ENCODE peak calls at places on chromosome 19, in five cellular contexts. Y, A, I, P and G are unnamed samples. For H3K27me3, the result is how much of the 10 kb centered on the place peaks cover.

GRCh38 chr19:17370026-17370587 is 7.0 kb downstream of the PLVAP start:
- DNase-seq in A (no peak), Y (no peak), P (no peak), I (no peak), G (no peak)

GRCh38 chr19:2609389-2610116 is 92.9 kb downstream of the GNG7 start:
- DNase-seq in A (no peak), I (no peak), Y (peak), P (no peak), G (no peak)

GRCh38 chr19:33063356-33064116 is 1.2 kb downstream of the RHPN2 start:
- DNase-seq in Y (no peak), A (no peak), I (peak), P (peak), G (no peak)

GRCh38 chr19:2168619-2169424 is 5.1 kb downstream of the DOT1L start:
- DNase-seq in A (peak), I (peak), P (peak), Y (peak), G (peak)

GRCh38 chr19:58229255-58229639 is 533 bp downstream of the ZNF544 start:
- DNase-seq in I (peak), P (peak), Y (no peak), A (no peak), G (no peak)

GRCh38 chr19:32599258-32599657 is 18.3 kb downstream of the PDCD5 start:
- DNase-seq in I (no peak), Y (no peak), A (no peak), P (no peak), G (no peak)

GRCh38 chr19:45638930-45639729 is at the start of gene EML2:
- DNase-seq in Y (peak), P (peak), I (no peak), A (no peak), G (peak)

GRCh38 chr19:45716314-45717130 is 14.2 kb downstream of the FBXO46 start:
- DNase-seq in I (no peak), A (no peak), P (peak), Y (no peak), G (no peak)

GRCh38 chr19:2260341-2260751 is 4.1 kb upstream of the JSRP1 start:
- DNase-seq in Y (no peak), P (peak), I (no peak), A (no peak), G (no peak)

GRCh38 chr19:48819366-48819816 is 8.6 kb upstream of the BCAT2 start:
- DNase-seq in P (peak), Y (peak), A (peak), I (peak), G (no peak)

GRCh38 chr19:45591004-45591637 is 6.5 kb upstream of the OPA3 start:
- DNase-seq in A (no peak), Y (no peak), I (no peak), P (peak), G (no peak)

GRCh38 chr19:48501446-48501960 is 10.1 kb downstream of the LMTK3 start:
- DNase-seq in P (peak), A (peak), I (no peak), Y (no peak), G (no peak)

GRCh38 chr19:23543351-23543750 is 143.7 kb downstream of the ZNF675 start:
- DNase-seq in A (no peak), I (no peak), P (no peak), Y (no peak), G (no peak)

GRCh38 chr19:35805518-35806102 is 7.0 kb downstream of the PRODH2 start:
- DNase-seq in Y (no peak), I (no peak), A (no peak), P (no peak), G (no peak)

GRCh38 chr19:3538965-3539742 is at the start of gene TEKTIP1:
- DNase-seq in I (no peak), P (no peak), Y (no peak), A (no peak), G (no peak)

DNA sequence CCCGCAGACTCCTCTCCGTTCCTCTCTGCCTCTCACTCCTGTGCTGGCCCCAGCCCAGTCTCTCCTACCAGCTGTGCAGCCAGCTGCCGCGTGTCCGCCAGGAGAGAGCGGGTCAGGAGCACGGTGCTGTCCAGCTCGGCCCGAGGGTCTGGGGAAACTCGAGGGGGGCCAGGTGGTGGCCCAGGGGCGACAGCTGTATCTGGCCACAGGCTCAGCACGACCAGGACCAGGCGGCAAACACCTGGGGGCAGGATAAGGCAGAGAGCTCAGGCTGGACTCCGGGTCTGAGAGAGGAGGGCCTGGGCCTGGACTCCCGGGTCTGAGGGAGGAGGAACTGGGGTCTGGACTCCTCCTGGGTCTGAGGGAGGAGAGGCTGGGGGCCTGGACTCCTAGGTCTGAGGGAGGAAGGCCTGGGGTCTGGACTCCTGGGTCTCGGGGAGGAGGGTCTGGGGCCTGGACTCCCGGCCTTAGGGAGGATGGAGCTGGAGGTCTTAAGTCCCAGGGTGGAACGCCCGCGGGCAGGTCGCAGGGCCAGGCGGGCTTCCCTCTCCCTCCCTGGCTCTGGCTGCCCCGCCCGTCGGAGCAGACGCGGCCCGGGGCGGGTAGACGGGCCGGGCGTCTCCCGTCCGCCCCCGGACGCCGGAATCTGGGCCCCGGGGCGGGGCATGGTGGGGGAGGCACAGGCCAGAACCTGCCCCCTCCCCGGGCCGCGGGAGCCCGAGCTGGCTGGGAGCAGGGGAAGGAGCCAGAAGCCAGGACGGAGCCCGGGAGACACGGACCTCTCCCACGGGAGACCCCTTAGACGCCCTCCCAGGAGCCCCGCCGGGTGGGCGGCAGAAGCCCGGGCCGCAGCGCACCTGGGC is 1.3 kb downstream of the IL11 start:
- DNase-seq in I (no peak), A (peak), Y (no peak), P (no peak), G (no peak)
- H3K27me3 ChIP-seq in I (under half), A (under half), Y (half or more), P (under half), G (under half)

GRCh38 chr19:15810335-15810734 is 5.1 kb downstream of the OR10H1 start:
- DNase-seq in A (no peak), Y (no peak), I (peak), P (peak), G (no peak)
- H3K27me3 ChIP-seq in A (under half), Y (under half), I (under half), P (under half), G (under half)

GRCh38 chr19:39740395-39740794 is 2.6 kb upstream of the CLC start:
- DNase-seq in Y (no peak), A (no peak), P (no peak), I (no peak), G (no peak)
- H3K27me3 ChIP-seq in Y (under half), A (under half), P (under half), I (under half), G (under half)

GRCh38 chr19:10427169-10427568 is 6.8 kb downstream of the PDE4A start:
- DNase-seq in P (no peak), A (no peak), I (no peak), Y (no peak), G (no peak)
- H3K27me3 ChIP-seq in P (under half), A (under half), I (under half), Y (under half), G (under half)

GRCh38 chr19:51716925-51717324 is 6.9 kb downstream of the HAS1 start:
- DNase-seq in Y (no peak), I (no peak), P (no peak), A (no peak), G (no peak)

GRCh38 chr19:51721905-51722304 is 1.9 kb downstream of the HAS1 start:
- DNase-seq in A (no peak), I (no peak), Y (no peak), P (no peak), G (no peak)

GRCh38 chr19:51722492-51722891 is 1.3 kb downstream of the HAS1 start:
- DNase-seq in P (no peak), A (no peak), I (no peak), Y (no peak), G (no peak)

GRCh38 chr19:51715850-51716249 is 7.9 kb downstream of the HAS1 start:
- DNase-seq in Y (no peak), A (no peak), I (no peak), P (no peak), G (no peak)

DNA sequence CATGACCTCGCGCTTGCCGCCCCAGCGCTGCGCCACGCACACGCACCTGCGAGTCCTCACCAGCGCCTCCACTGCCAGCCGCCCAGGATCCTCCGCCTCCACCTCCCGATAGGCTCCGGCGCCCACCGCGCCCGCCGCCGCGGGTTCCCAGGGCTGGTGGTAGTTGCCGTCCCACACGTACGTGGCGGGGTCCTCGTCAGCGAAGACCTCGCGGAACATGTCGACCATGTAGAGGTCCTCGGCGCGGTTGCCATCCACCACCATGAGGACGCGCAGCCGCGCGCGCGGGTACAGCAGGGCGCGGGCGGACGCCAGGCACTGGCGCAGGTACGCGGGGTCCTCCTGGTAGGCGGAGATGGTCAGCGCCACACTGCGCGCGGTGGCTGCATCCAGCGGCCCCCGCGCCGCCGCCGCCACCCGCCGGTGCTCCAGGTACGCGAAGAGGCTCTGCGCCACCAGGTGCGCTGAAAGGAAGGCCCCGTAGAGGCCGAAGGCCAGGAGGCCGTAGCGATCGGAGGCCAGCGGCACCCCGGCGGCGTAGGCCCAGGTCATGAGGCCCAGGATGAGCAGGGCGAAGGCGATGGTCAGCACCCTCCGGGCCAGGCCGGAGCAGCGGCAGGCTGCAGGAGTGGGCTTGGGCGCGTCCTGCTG is 4.4 kb downstream of the HAS1 start:
- DNase-seq in A (no peak), Y (no peak), P (no peak), I (no peak), G (no peak)
- H3K27me3 ChIP-seq in A (under half), Y (half or more), P (under half), I (under half), G (under half)

DNA sequence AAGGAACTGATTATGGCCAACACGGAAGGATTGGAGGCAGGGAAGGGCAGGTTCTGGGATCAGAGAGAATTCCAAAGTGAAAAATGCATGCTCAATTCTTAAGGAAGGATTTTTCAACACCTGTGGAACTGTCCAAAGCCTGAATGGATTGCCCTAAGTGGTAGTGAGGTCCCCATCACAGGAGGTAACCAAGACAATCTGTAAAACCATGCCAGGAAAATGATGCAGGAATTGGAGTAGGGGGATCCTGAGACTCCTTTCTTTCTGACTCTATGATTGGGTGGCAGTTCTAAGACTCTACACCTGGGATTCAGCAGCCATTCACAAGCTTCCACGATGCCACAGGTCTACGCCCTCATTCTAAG is 56.5 kb upstream of the ZNRF4 start:
- DNase-seq in Y (no peak), I (no peak), A (no peak), P (no peak), G (no peak)
- H3K27me3 ChIP-seq in Y (half or more), I (under half), A (under half), P (under half), G (under half)